ENCODE peak calls at places on chromosome 21, in seven cellular contexts. Y is brain microvascular endothelial cell, A is ascending aorta, T is GM06990, I is upper lobe of right lung, F is aorta, X is left ventricle myocardium inferior. K is an unnamed sample. For H3K36me3, the result is how much of the 10 kb centered on the place peaks cover.

GRCh38 chr21:45256021-45256911 is 31.4 kb downstream of the POFUT2 start:
- DNase-seq in A (no peak), F (no peak), Y (no peak), X (no peak), T (no peak), I (no peak), K (peak)

GRCh38 chr21:45220714-45221113 is 67.0 kb downstream of the POFUT2 start:
- DNase-seq in T (no peak), Y (no peak), X (no peak), I (peak), F (no peak), A (no peak), K (no peak)

GRCh38 chr21:44697811-44698734 is 1.1 kb downstream of the KRTAP10-12 start:
- DNase-seq in A (no peak), Y (no peak), X (no peak), T (no peak), F (no peak), I (no peak), K (peak)

GRCh38 chr21:41899431-41900202 is 20.5 kb upstream of the PRDM15 start:
- DNase-seq in I (no peak), F (no peak), T (no peak), Y (no peak), X (no peak), A (no peak), K (no peak)

GRCh38 chr21:15122241-15122640 is 57.4 kb upstream of the NRIP1 start:
- DNase-seq in X (no peak), Y (no peak), T (no peak), A (no peak), I (no peak), F (no peak), K (no peak)

GRCh38 chr21:26845066-26845749 is at the start of gene ADAMTS1:
- DNase-seq in X (peak), Y (peak), A (peak), T (no peak), I (peak), F (peak), K (peak)

GRCh38 chr21:34790834-34791233 is 122.0 kb downstream of the CLIC6 start:
- DNase-seq in F (no peak), I (no peak), X (no peak), A (no peak), T (no peak), Y (no peak), K (no peak)

GRCh38 chr21:35172231-35172630 is 123.1 kb upstream of the RUNX1 start:
- DNase-seq in X (no peak), Y (no peak), T (no peak), A (no peak), F (no peak), I (no peak), K (no peak)

GRCh38 chr21:15000076-15000475 is 64.7 kb downstream of the NRIP1 start:
- DNase-seq in Y (peak), T (no peak), I (no peak), A (no peak), F (no peak), X (no peak), K (no peak)

GRCh38 chr21:44495641-44496040 is 40.3 kb downstream of the LRRC3 start:
- DNase-seq in Y (no peak), F (no peak), I (no peak), T (no peak), X (no peak), A (no peak), K (no peak)

GRCh38 chr21:16709866-16710550 is 802.8 kb upstream of the CXADR start:
- DNase-seq in X (no peak), T (no peak), F (no peak), A (no peak), I (no peak), Y (peak), K (no peak)
- H3K36me3 ChIP-seq in X (under half), T (under half), F (under half), A (under half), I (under half), Y (under half), K (under half)

GRCh38 chr21:17725339-17725738 is 93.8 kb downstream of the C21orf91 start:
- DNase-seq in A (no peak), X (no peak), Y (no peak), I (no peak), F (no peak), T (no peak), K (no peak)
- H3K4me3 ChIP-seq in A (no peak), X (no peak), Y (no peak), I (no peak), F (no peak), T (no peak), K (no peak)

GRCh38 chr21:39232926-39233325 is 49.7 kb upstream of the PSMG1 start:
- DNase-seq in Y (no peak), X (no peak), I (no peak), T (no peak), F (no peak), A (no peak), K (no peak)
- H3K36me3 ChIP-seq in Y (under half), X (half or more), I (half or more), T (under half), F (under half), A (half or more), K (under half)

GRCh38 chr21:43015906-43016540 is 41.7 kb downstream of the PKNOX1 start:
- DNase-seq in X (no peak), Y (no peak), F (no peak), A (no peak), I (peak), T (no peak), K (no peak)
- H3K4me3 ChIP-seq in X (no peak), Y (no peak), F (no peak), A (no peak), I (no peak), T (no peak), K (no peak)

DNA sequence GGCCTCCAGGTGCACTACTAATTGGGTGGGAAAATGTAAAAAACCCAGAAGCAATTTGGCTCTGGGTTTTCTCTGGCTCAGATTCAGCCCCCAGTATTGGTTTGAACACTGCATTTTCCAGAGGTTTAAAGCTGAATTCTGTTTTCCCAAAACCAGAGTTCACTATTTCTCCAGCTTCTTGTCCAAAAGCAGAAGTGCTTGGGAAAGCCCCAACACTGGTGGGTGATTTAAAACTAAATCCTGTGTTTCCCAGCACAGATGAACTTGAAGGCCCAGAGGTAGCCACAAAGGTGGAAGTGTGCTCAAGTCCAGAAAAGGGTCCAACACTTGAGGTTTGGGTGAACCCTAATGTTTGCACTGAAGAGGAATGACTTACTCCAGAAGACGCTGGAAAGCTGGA is 689 bp downstream of the MCM3AP start:
- DNase-seq in T (no peak), Y (no peak), F (no peak), X (no peak), A (no peak), I (no peak), K (no peak)
- H3K36me3 ChIP-seq in T (under half), Y (under half), F (under half), X (half or more), A (under half), I (under half), K (under half)

GRCh38 chr21:33063907-33064622 is 5.9 kb upstream of the OLIG1 start:
- DNase-seq in Y (no peak), T (no peak), X (no peak), F (no peak), I (no peak), A (no peak), K (peak)

GRCh38 chr21:33067045-33067444 is 2.9 kb upstream of the OLIG1 start:
- DNase-seq in X (no peak), T (no peak), A (no peak), Y (no peak), I (no peak), F (no peak), K (no peak)

GRCh38 chr21:33063365-33063883 is 6.5 kb upstream of the OLIG1 start:
- DNase-seq in X (no peak), F (no peak), A (no peak), T (no peak), Y (no peak), I (no peak), K (no peak)

GRCh38 chr21:33067457-33067856 is 2.5 kb upstream of the OLIG1 start:
- DNase-seq in T (no peak), I (no peak), Y (no peak), A (no peak), X (no peak), F (no peak), K (no peak)

DNA sequence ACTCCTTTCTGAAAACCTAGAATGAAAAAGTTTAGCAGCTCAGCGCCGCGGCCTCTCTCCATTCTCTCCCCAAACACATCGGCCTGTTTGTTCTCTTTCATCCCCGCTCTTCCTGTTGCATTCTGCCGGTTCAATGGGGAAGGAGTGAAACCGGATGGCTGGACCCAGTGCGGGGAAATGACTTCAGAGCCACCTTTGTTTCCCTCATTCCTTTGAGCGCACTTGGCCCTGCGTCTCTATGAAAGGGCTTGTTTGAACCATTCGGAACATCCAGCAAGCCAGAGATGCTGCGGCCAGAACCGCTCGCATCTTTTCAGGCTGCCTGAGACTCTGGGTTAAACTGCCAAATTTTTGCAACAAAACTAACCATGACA is 5.3 kb upstream of the OLIG1 start:
- DNase-seq in I (no peak), Y (no peak), T (no peak), F (no peak), X (no peak), A (no peak), K (peak)
- H3K4me3 ChIP-seq in I (no peak), Y (no peak), T (no peak), F (no peak), X (no peak), A (no peak), K (no peak)

K was measured in H7.